ENCODE peak calls at places on chromosomes 11 and 22, in seven cellular contexts. J is epithelial cell of esophagus; E is iris pigment epithelial cell; M is DMS79; H is CD4-positive, alpha-beta T cell; N is renal cortical epithelial cell; Z is stimulated activated naive CD8-positive, alpha-beta T cell treated with anti-CD3 and anti-CD28 coated beads, Interleukin-15, Interleukin-2, amounts not matched to agents 100 U/mL and 50 U/mL, for 24 hours. P is an unnamed sample.

GRCh38 chr11:77073328-77074001 is 6.7 kb downstream of the CAPN5 start:
- DNase-seq in H (no peak), Z (no peak), E (peak), M (no peak), J (peak), N (peak), P (peak)

GRCh38 chr22:50140615-50141014 is 29.9 kb upstream of the PANX2 start:
- DNase-seq in E (no peak), J (no peak), N (peak), Z (no peak), M (no peak), H (no peak), P (peak)

GRCh38 chr22:40479887-40480538 is 109.6 kb downstream of the SGSM3 start:
- DNase-seq in H (no peak), Z (no peak), N (no peak), E (peak), M (no peak), J (peak), P (no peak)

GRCh38 chr11:73429121-73429740 is 53.0 kb downstream of the RELT start:
- DNase-seq in Z (no peak), J (peak), H (no peak), N (no peak), M (no peak), E (peak), P (no peak)

GRCh38 chr11:117690484-117691205 is 106.4 kb downstream of the DSCAML1 start:
- DNase-seq in E (no peak), J (no peak), Z (no peak), M (no peak), H (no peak), N (no peak), P (no peak)

GRCh38 chr11:67482736-67483497 is at the start of gene AIP:
- DNase-seq in N (peak), M (peak), Z (peak), J (peak), E (peak), H (peak), P (peak)

GRCh38 chr11:72932132-72932570 is 117.9 kb downstream of the ATG16L2 start:
- DNase-seq in M (no peak), H (no peak), Z (no peak), E (peak), N (no peak), J (no peak), P (no peak)

GRCh38 chr11:10651579-10652361 is 41.8 kb downstream of the IRAG1 start:
- DNase-seq in H (no peak), M (peak), E (peak), N (no peak), Z (no peak), J (no peak), P (no peak)

GRCh38 chr11:132032555-132032954 is 662.1 kb downstream of the NTM start:
- DNase-seq in N (no peak), J (peak), M (no peak), H (no peak), Z (no peak), E (peak), P (no peak)

P was measured in DMS53.